ENCODE peak calls at places on chromosomes 1 and 21, in four cellular contexts. One of them, this sample, is unnamed.

GRCh38 chr1:58403894-58404293 is 142.6 kb downstream of the OMA1 start:
- DNase-seq in neural progenitor cell: no peak
- DNase-seq in PC-3: no peak
- DNase-seq in GM23248: no peak
- DNase-seq in this sample: no peak

GRCh38 chr21:29232601-29233541 is 65.9 kb upstream of the BACH1 start:
- DNase-seq in neural progenitor cell: no peak
- DNase-seq in PC-3: peak; percentile 61
- DNase-seq in GM23248: peak; percentile 85
- DNase-seq in this sample: peak; percentile 64

GRCh38 chr1:227777156-227777555 is 38.3 kb upstream of the PRSS38 start:
- DNase-seq in neural progenitor cell: no peak
- DNase-seq in GM23248: no peak
- DNase-seq in PC-3: no peak
- DNase-seq in this sample: no peak

GRCh38 chr1:181099152-181100014 is 10.9 kb downstream of the IER5 start:
- DNase-seq in neural progenitor cell: no peak
- DNase-seq in GM23248: peak; percentile 58
- DNase-seq in PC-3: no peak
- DNase-seq in this sample: no peak

GRCh38 chr1:114113801-114114750 is 39.6 kb downstream of the SYT6 start:
- DNase-seq in GM23248: peak; percentile 17
- DNase-seq in neural progenitor cell: no peak
- DNase-seq in PC-3: peak; percentile 90
- DNase-seq in this sample: no peak

GRCh38 chr1:36771222-36771621 is 263.1 kb downstream of the GRIK3 start:
- DNase-seq in neural progenitor cell: peak; percentile 79
- DNase-seq in GM23248: no peak
- DNase-seq in PC-3: no peak
- DNase-seq in this sample: no peak

GRCh38 chr1:242211254-242212022 is 212.5 kb upstream of the MAP1LC3C start:
- DNase-seq in GM23248: no peak
- DNase-seq in neural progenitor cell: peak; percentile 42
- DNase-seq in PC-3: no peak
- DNase-seq in this sample: no peak

GRCh38 chr1:234683856-234684632 is 74.1 kb upstream of the IRF2BP2 start:
- DNase-seq in neural progenitor cell: no peak
- DNase-seq in GM23248: peak; percentile 89
- DNase-seq in PC-3: peak; percentile 65
- DNase-seq in this sample: no peak

GRCh38 chr1:11563560-11564069 is 84.7 kb downstream of the DISP3 start:
- DNase-seq in GM23248: peak; percentile 36
- DNase-seq in PC-3: no peak
- DNase-seq in neural progenitor cell: peak; percentile 82
- DNase-seq in this sample: peak; percentile 95
- H3K27ac ChIP-seq in GM23248: no peak overlapping the region
- H3K27ac ChIP-seq in PC-3: no peak overlapping the region
- H3K27ac ChIP-seq in neural progenitor cell: peak overlapping the region; percentile 23
- H3K27ac ChIP-seq in this sample: peak overlapping the region; percentile 97

DNA sequence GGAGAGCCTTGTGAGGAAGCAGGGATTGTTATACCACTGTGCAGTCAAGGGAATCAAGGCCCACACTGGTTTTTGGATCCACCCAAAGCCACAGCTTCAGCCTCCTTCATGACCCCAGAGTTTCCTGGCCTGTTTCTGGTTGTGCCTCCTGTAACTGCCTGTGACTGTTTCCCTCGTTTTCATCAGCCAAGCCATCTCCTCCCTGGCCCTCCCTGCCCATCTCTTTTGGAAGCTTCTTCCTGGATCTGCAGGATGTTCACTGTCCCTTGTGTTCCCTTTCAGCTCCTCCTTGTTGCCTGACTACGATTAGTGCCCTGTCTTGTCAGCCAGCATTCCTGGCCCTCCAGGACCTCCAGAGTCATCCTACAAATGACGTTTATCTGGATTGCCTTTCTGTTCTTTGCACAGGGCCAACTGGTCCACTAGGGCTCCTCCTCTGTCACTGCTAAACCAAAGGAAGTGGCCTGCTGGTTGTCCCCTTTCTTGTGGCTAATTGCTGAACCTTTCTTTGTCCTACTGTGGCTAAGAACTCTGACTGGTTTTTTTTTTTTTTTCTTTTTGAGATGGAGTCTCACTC is 17.9 kb downstream of the SFT2D2 start:
- DNase-seq in GM23248: peak; percentile 26
- DNase-seq in PC-3: no peak
- DNase-seq in neural progenitor cell: no peak
- DNase-seq in this sample: no peak
- H3K9ac ChIP-seq in GM23248: peak overlapping the region; percentile 34
- H3K9ac ChIP-seq in PC-3: no peak overlapping the region
- H3K9ac ChIP-seq in neural progenitor cell: no peak overlapping the region
- H3K9ac ChIP-seq in this sample: no peak overlapping the region

DNA sequence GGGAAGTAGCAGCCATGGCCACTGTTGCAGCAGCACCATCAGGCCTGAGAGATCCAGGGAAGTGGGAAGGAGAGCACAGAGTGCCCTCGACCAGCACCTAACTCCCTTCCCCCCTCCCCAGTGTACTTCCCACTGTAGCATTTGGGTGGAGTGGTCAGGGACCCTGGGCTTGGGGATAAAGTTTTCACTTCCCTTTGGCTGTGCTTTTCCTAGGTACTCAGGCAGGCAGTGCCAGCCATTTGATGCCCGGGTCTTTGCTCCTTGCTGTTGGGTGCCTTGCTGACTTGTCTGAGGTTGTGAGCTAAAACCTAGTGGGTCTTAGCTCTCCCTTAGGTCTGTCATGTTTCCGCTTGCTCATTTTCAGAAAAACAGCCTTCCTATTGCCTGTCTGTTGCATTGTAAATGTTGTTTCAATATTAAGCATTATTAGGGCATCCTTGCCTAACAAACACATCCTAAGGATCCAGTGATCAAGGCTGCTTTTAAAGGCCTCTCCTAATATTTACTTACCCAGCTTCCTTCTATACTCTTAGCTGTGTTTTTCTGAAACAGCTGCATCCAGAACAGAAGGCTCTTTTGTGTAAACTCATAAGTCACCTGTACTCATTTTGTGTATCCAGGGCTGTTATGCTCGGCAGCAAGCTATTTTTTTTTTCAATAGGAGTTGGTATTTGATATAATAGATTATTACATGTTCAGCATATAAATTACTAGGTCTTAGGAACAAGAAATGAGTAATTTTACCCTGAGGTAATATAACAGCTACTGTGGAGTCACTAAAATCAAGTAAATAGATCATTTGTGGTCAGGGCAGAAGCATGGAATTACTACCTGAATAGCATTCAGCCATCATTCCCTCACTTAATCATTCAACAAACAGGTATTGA is 418.6 kb upstream of the PROX1 start:
- DNase-seq in PC-3: peak; percentile 25
- DNase-seq in GM23248: no peak
- DNase-seq in neural progenitor cell: no peak
- DNase-seq in this sample: no peak
- H3K27ac ChIP-seq in PC-3: no peak overlapping the region
- H3K27ac ChIP-seq in GM23248: no peak overlapping the region
- H3K27ac ChIP-seq in neural progenitor cell: no peak overlapping the region
- H3K27ac ChIP-seq in this sample: no peak overlapping the region

DNA sequence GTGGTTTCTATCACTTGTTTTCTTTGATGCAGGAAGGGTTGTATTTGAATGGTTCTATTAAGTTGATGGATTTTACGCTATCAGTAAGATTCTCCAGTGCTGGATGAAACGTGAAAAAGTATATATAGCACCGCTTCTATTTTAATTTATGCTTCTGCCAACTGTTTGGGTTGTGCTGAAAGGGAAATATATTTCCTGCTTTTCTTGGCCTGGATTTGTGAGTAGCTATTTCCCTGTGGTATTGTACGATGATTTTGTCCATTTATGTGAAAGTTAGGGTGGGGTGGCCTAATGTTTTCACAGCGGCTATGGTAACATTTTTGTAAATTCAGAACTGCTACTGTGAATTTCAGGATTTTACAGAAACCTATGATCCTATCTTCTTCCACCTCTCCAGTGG is 322 bp downstream of the C1orf162 start:
- DNase-seq in GM23248: no peak
- DNase-seq in neural progenitor cell: no peak
- DNase-seq in PC-3: no peak
- DNase-seq in this sample: no peak
- H3K9ac ChIP-seq in GM23248: no peak overlapping the region
- H3K9ac ChIP-seq in neural progenitor cell: no peak overlapping the region
- H3K9ac ChIP-seq in PC-3: no peak overlapping the region
- H3K9ac ChIP-seq in this sample: no peak overlapping the region

This sample was measured in Karpas-422.